ENCODE peak calls at places on chromosomes 5 and 9, in seven cellular contexts. B is cardiac muscle cell; F is Peyer's patch; L is sigmoid colon; Q is lung; X is heart right ventricle; W is CD8-positive, alpha-beta T cell. T is an unnamed sample.

GRCh38 chr9:12554636-12555035 is 138.5 kb upstream of the TYRP1 start:
- DNase-seq in B (peak; percentile 50), F (no peak), L (no peak), Q (no peak), X (no peak), W (no peak), T (no peak)

GRCh38 chr9:133199648-133200321 is 9.3 kb downstream of the OBP2B start:
- DNase-seq in B (no peak), F (no peak), L (no peak), Q (no peak), X (peak; percentile 40), W (peak; percentile 55), T (no peak)

GRCh38 chr5:143170104-143170503 is 233.4 kb downstream of the NR3C1 start:
- DNase-seq in B (no peak), F (no peak), L (no peak), Q (no peak), X (no peak), W (no peak), T (no peak)

GRCh38 chr9:108113579-108113978 is 624.0 kb upstream of the KLF4 start:
- DNase-seq in B (no peak), F (no peak), L (no peak), Q (no peak), X (no peak), W (no peak), T (no peak)

GRCh38 chr5:32283539-32284377 is 29.0 kb downstream of the MTMR12 start:
- DNase-seq in B (peak; percentile 33), F (no peak), L (no peak), Q (no peak), X (no peak), W (no peak), T (no peak)

GRCh38 chr5:134086943-134087305 is 27.6 kb upstream of the TCF7 start:
- DNase-seq in B (no peak), F (no peak), L (peak; percentile 13), Q (no peak), X (no peak), W (peak; percentile 78), T (peak; percentile 71)

GRCh38 chr9:20580673-20581072 is 41.6 kb downstream of the MLLT3 start:
- DNase-seq in B (no peak), F (no peak), L (no peak), Q (no peak), X (no peak), W (no peak), T (no peak)

GRCh38 chr5:92969781-92970237 is 611.2 kb downstream of the NR2F1-AS1 start:
- DNase-seq in B (no peak), F (no peak), L (no peak), Q (no peak), X (no peak), W (no peak), T (no peak)

GRCh38 chr5:126801992-126802294 is 25.0 kb downstream of the LMNB1 start:
- DNase-seq in B (peak; percentile 79), F (no peak), L (no peak), Q (no peak), X (no peak), W (no peak), T (no peak)

GRCh38 chr5:53298841-53299240 is 181.6 kb upstream of the FST start:
- DNase-seq in B (no peak), F (no peak), L (no peak), Q (no peak), X (no peak), W (no peak), T (no peak)

GRCh38 chr5:109656829-109657228 is 32.9 kb upstream of the MAN2A1 start:
- DNase-seq in B (peak; percentile 87), F (no peak), L (peak; percentile 68), Q (peak; percentile 45), X (peak; percentile 15), W (peak; percentile 23), T (peak; percentile 45)

GRCh38 chr5:74801941-74802340 is 34.9 kb downstream of the NSA2 start:
- DNase-seq in B (no peak), F (no peak), L (no peak), Q (no peak), X (no peak), W (no peak), T (no peak)

GRCh38 chr5:76714771-76715483 is 999 bp upstream of the F2R start:
- DNase-seq in B (peak; percentile 42), F (no peak), L (no peak), Q (no peak), X (peak; percentile 36), W (peak; percentile 19), T (peak; percentile 7)

GRCh38 chr9:129457325-129457779 is 163.5 kb downstream of the C9orf50 start:
- DNase-seq in B (no peak), F (no peak), L (no peak), Q (no peak), X (no peak), W (no peak), T (no peak)

GRCh38 chr5:95620030-95620869 is at the start of gene GPR150:
- DNase-seq in B (peak; percentile 65), F (peak; percentile 69), L (peak; percentile 71), Q (peak; percentile 39), X (peak; percentile 56), W (peak; percentile 61), T (peak; percentile 63)

GRCh38 chr5:95621839-95622629 is 2.1 kb downstream of the GPR150 start:
- DNase-seq in B (no peak), F (no peak), L (no peak), Q (no peak), X (no peak), W (peak; percentile 20), T (no peak)

GRCh38 chr5:95619096-95619495 is 791 bp upstream of the GPR150 start:
- DNase-seq in B (peak; percentile 77), F (no peak), L (no peak), Q (no peak), X (no peak), W (no peak), T (no peak)

GRCh38 chr5:95619518-95620029 is 313 bp upstream of the GPR150 start:
- DNase-seq in B (no peak), F (no peak), L (no peak), Q (no peak), X (no peak), W (no peak), T (no peak)

GRCh38 chr5:95620870-95621838 is 1.3 kb downstream of the GPR150 start:
- DNase-seq in B (peak; percentile 46), F (peak; percentile 66), L (no peak), Q (no peak), X (peak; percentile 44), W (peak; percentile 33), T (peak; percentile 54)
- H3K4me1 ChIP-seq in B (no peaks in the 10 kb centered on the region), F (peaks cover 21% of the 10 kb centered on the region), L (peaks cover 23% of the 10 kb centered on the region), Q (no peaks in the 10 kb centered on the region), X (peaks cover 26% of the 10 kb centered on the region), W (peaks cover 39% of the 10 kb centered on the region), T (peaks cover 35% of the 10 kb centered on the region)

DNA sequence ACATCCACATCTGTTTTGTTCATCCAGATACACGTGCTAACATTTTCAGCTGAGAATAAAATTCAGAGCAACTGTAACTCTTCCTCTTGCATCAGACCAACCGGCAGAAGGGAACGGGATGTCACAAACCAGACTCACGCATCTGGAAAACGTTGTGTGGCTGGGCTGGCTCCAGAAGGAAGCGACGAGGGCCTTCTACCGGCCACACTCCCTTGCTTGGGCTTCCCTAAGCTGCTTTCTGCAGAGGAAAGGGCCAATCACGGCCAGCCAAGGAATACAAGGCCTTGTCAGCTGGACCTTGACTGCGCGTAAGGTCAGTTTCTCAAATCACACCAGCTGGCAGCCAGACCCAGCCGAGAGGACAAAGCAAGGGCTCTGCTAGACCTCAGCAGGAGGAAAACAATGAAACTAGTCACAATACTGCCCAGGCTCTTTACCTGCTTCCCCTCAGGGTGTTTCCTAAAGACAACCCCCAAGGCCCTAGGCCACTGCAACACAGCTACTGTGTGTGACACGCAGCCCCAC is 106.1 kb downstream of the THBS4 start:
- DNase-seq in B (peak; percentile 81), F (peak; percentile 53), L (peak; percentile 98), Q (peak; percentile 63), X (peak; percentile 82), W (no peak), T (no peak)
- H3K4me3 ChIP-seq in B (no peak overlapping the region), F (no peak overlapping the region), L (no peak overlapping the region), Q (no peak overlapping the region), X (no peak overlapping the region), W (no peak overlapping the region), T (no peak overlapping the region)

GRCh38 chr5:14810941-14811573 is 60.5 kb downstream of the ANKH start:
- DNase-seq in B (no peak), F (no peak), L (no peak), Q (no peak), X (no peak), W (no peak), T (no peak)

GRCh38 chr5:14807471-14807870 is 64.1 kb downstream of the ANKH start:
- DNase-seq in B (no peak), F (no peak), L (no peak), Q (no peak), X (no peak), W (no peak), T (no peak)

GRCh38 chr5:14809369-14810144 is 62.0 kb downstream of the ANKH start:
- DNase-seq in B (peak; percentile 79), F (no peak), L (peak; percentile 73), Q (peak; percentile 39), X (peak; percentile 34), W (peak; percentile 70), T (peak; percentile 54)

GRCh38 chr5:14812166-14812565 is 59.4 kb downstream of the ANKH start:
- DNase-seq in B (no peak), F (no peak), L (no peak), Q (no peak), X (no peak), W (no peak), T (no peak)

DNA sequence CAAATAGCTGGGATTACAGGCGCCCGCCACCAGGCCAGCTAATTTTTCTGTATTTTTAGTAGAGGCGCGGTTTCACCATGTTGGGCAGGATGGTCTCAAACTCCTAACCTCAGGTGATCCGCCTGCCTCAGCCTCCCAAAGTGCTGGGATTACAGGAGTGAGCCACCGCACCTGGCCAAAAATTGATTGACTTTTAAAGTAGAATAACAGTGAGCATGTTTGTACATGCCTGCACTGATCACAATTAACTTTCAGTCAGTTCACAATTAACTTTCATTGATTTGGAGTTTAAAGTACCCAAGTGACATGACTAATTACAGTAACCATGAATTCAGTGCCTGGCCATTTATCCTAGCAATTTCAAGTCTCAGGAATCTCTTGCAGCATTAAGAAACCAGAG is 61.3 kb downstream of the ANKH start:
- DNase-seq in B (no peak), F (no peak), L (no peak), Q (no peak), X (no peak), W (no peak), T (no peak)
- H3K27ac ChIP-seq in B (no peak overlapping the region), F (peak overlapping the region; percentile 62), L (peak overlapping the region; percentile 39), Q (peak overlapping the region; percentile 80), X (peak overlapping the region; percentile 53), W (no peak overlapping the region), T (no peak overlapping the region)

GRCh38 chr5:111147502-111147901 is 55.4 kb downstream of the WDR36 start:
- DNase-seq in B (peak; percentile 18), F (no peak), L (no peak), Q (no peak), X (no peak), W (no peak), T (no peak)

GRCh38 chr5:111144352-111144930 is 52.3 kb downstream of the WDR36 start:
- DNase-seq in B (peak; percentile 53), F (no peak), L (no peak), Q (no peak), X (no peak), W (no peak), T (no peak)

GRCh38 chr5:111143910-111144309 is 51.8 kb downstream of the WDR36 start:
- DNase-seq in B (peak; percentile 99), F (no peak), L (no peak), Q (no peak), X (peak; percentile 54), W (no peak), T (no peak)

GRCh38 chr5:111142932-111143331 is 50.8 kb downstream of the WDR36 start:
- DNase-seq in B (peak; percentile 24), F (no peak), L (no peak), Q (no peak), X (no peak), W (no peak), T (no peak)

GRCh38 chr5:111146053-111146452 is 53.9 kb downstream of the WDR36 start:
- DNase-seq in B (no peak), F (no peak), L (no peak), Q (no peak), X (no peak), W (no peak), T (no peak)
- H3K4me1 ChIP-seq in B (no peaks in the 10 kb centered on the region), F (no peaks in the 10 kb centered on the region), L (peaks cover 6% of the 10 kb centered on the region), Q (no peaks in the 10 kb centered on the region), X (no peaks in the 10 kb centered on the region), W (no peaks in the 10 kb centered on the region), T (no peaks in the 10 kb centered on the region)